ENCODE peak calls at places on chromosomes 7 and 10, in four cellular contexts. V is SK-N-SH, K is HCT116, L is HepG2. Z is an unnamed sample.

GRCh38 chr10:132033632-132034031 is 32.1 kb upstream of the JAKMIP3 start:
- DNase-seq in V (no peak), K (no peak), L (no peak), Z (no peak)

GRCh38 chr7:139687206-139687954 is 90.4 kb downstream of the HIPK2 start:
- DNase-seq in V (no peak), K (no peak), L (no peak), Z (no peak)

GRCh38 chr10:48577158-48577557 is 27.7 kb downstream of the ARHGAP22 start:
- DNase-seq in V (no peak), K (no peak), L (no peak), Z (no peak)

GRCh38 chr10:11880169-11881027 is 57.2 kb downstream of the PROSER2 start:
- DNase-seq in V (no peak), K (no peak), L (no peak), Z (no peak)

GRCh38 chr7:141042222-141043193 is 27.8 kb upstream of the MRPS33 start:
- DNase-seq in V (no peak), K (no peak), L (peak), Z (no peak)

GRCh38 chr10:71713135-71714040 is 6.2 kb downstream of the C10orf105 start:
- DNase-seq in V (no peak), K (no peak), L (no peak), Z (no peak)

GRCh38 chr10:36280396-36280795 is 638.3 kb upstream of the FZD8 start:
- DNase-seq in V (no peak), K (no peak), L (no peak), Z (no peak)

GRCh38 chr7:22730921-22731654 is 4.1 kb downstream of the IL6 start:
- DNase-seq in V (no peak), K (no peak), L (no peak), Z (no peak)

GRCh38 chr7:127831312-127832212 is 179.6 kb downstream of the SND1 start:
- DNase-seq in V (peak), K (no peak), L (no peak), Z (no peak)

GRCh38 chr7:131502810-131503545 is 53.5 kb downstream of the PODXL start:
- DNase-seq in V (peak), K (no peak), L (peak), Z (no peak)

GRCh38 chr10:49139866-49140195 is 6.0 kb upstream of the FAM170B start:
- DNase-seq in V (no peak), K (peak), L (no peak), Z (no peak)

GRCh38 chr10:8173866-8174243 is 119.4 kb downstream of the GATA3 start:
- DNase-seq in V (no peak), K (no peak), L (no peak), Z (peak)

GRCh38 chr7:93160410-93160809 is 12.2 kb upstream of the SAMD9L start:
- DNase-seq in V (no peak), K (no peak), L (no peak), Z (no peak)

GRCh38 chr7:131606346-131607290 is 50.2 kb upstream of the PODXL start:
- DNase-seq in V (no peak), K (no peak), L (no peak), Z (no peak)

GRCh38 chr7:152363798-152364197 is 72.0 kb downstream of the KMT2C start:
- DNase-seq in V (no peak), K (no peak), L (no peak), Z (no peak)

GRCh38 chr7:18508441-18509427 is 13.2 kb downstream of the HDAC9 start:
- DNase-seq in V (no peak), K (peak), L (peak), Z (no peak)

GRCh38 chr7:50166997-50167961 is 74.2 kb upstream of the ZPBP start:
- DNase-seq in V (no peak), K (no peak), L (no peak), Z (no peak)

GRCh38 chr7:138161600-138162081 is 85.4 kb downstream of the AKR1D1 start:
- DNase-seq in V (peak), K (peak), L (peak), Z (peak)

GRCh38 chr10:62594093-62594520 is 210.4 kb upstream of the ADO start:
- DNase-seq in V (peak), K (peak), L (peak), Z (peak)

GRCh38 chr10:123611876-123612275 is 54.3 kb upstream of the GPR26 start:
- DNase-seq in V (no peak), K (no peak), L (no peak), Z (no peak)

GRCh38 chr10:123618224-123618623 is 47.9 kb upstream of the GPR26 start:
- DNase-seq in V (no peak), K (no peak), L (no peak), Z (no peak)

GRCh38 chr10:123613346-123613850 is 52.8 kb upstream of the GPR26 start:
- DNase-seq in V (no peak), K (no peak), L (no peak), Z (no peak)

GRCh38 chr10:123611243-123611642 is 54.9 kb upstream of the GPR26 start:
- DNase-seq in V (no peak), K (no peak), L (no peak), Z (no peak)

GRCh38 chr10:123614888-123615287 is 51.3 kb upstream of the GPR26 start:
- DNase-seq in V (no peak), K (peak), L (peak), Z (peak)
- TF ChIP-seq ELF1 in V (no peak), K (no peak), L (no peak), Z (no peak)

GRCh38 chr10:99369551-99369950 is 40.4 kb downstream of the CNNM1 start:
- DNase-seq in V (no peak), K (no peak), L (no peak), Z (no peak)

GRCh38 chr10:99368646-99369045 is 39.5 kb downstream of the CNNM1 start:
- DNase-seq in V (no peak), K (no peak), L (peak), Z (no peak)

GRCh38 chr10:99372546-99373271 is 43.6 kb downstream of the CNNM1 start:
- DNase-seq in V (no peak), K (no peak), L (peak), Z (no peak)

GRCh38 chr10:99369126-99369525 is 40.0 kb downstream of the CNNM1 start:
- DNase-seq in V (no peak), K (no peak), L (no peak), Z (no peak)

GRCh38 chr10:99370993-99371392 is 41.8 kb downstream of the CNNM1 start:
- DNase-seq in V (peak), K (peak), L (peak), Z (peak)
- TF ChIP-seq ELF1 in V (no peak), K (no peak), L (no peak), Z (no peak)

DNA sequence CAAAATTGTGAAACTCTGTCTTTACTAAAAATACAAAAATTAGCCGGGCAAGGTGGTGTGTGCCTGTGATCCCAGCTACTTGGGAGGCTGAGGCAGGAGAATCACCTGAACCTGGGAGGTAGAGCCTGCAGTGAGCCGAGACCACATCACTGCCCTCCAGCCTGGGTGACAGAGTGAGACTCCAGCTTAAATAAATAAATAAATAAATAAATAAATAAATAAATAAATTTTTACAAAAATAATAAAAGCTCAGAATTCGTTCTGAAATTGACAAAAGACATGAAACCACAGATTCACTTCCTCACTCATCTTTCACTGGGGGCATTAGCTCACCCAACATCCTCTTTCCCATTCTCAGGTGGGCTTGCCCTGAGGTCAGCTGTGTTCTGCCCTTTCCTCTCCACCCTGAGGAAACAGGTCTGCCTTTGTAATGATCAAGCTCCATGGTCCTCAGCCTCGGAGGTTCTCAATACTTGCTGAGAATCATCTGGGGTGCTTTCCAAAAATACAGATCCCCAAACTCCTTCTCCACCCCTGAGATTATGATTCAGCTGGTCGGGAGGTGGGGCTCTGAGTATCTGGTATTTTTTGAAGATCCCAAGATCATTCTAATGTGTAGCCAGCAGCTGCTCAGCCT is 29.2 kb upstream of the APBB1IP start:
- DNase-seq in V (no peak), K (no peak), L (no peak), Z (no peak)
- TF ChIP-seq ELF1 in V (no peak), K (no peak), L (no peak), Z (no peak)

GRCh38 chr10:51244308-51244707 is 170.0 kb downstream of the PRKG1 start:
- DNase-seq in V (no peak), K (no peak), L (no peak), Z (no peak)
- TF ChIP-seq ELF1 in V (no peak), K (no peak), L (no peak), Z (no peak)

GRCh38 chr10:84341983-84342382 is 13.6 kb downstream of the CCSER2 start:
- DNase-seq in V (no peak), K (no peak), L (no peak), Z (no peak)
- TF ChIP-seq ELF1 in V (no peak), K (no peak), L (no peak), Z (no peak)

GRCh38 chr10:31477584-31477983 is 158.6 kb downstream of the ZEB1 start:
- DNase-seq in V (no peak), K (no peak), L (no peak), Z (no peak)
- TF ChIP-seq ELF1 in V (no peak), K (no peak), L (no peak), Z (no peak)

GRCh38 chr10:33335550-33335799 is 1.0 kb upstream of the NRP1 start:
- DNase-seq in V (no peak), K (no peak), L (no peak), Z (no peak)

GRCh38 chr10:33332183-33333031 is 2.1 kb downstream of the NRP1 start:
- DNase-seq in V (no peak), K (no peak), L (no peak), Z (no peak)

GRCh38 chr10:33334170-33334838 is at the start of gene NRP1:
- DNase-seq in V (peak), K (no peak), L (no peak), Z (no peak)

GRCh38 chr10:33334839-33335549 is 527 bp upstream of the NRP1 start:
- DNase-seq in V (peak), K (peak), L (peak), Z (no peak)

GRCh38 chr10:33333260-33334169 is 952 bp downstream of the NRP1 start:
- DNase-seq in V (no peak), K (no peak), L (no peak), Z (peak)
- TF ChIP-seq ELF1 in V (no peak), K (no peak), L (no peak), Z (no peak)